ENCODE peak calls at places on chromosomes 16 and 17, in five cellular contexts. One of them, this sample, is unnamed.

GRCh38 chr17:65609749-65610148 is 48.3 kb upstream of the AXIN2 start:
- DNase-seq in H1: no peak
- DNase-seq in lung microvascular endothelial cell: no peak
- DNase-seq in NCI-H774: no peak
- DNase-seq in KBM-7: no peak
- DNase-seq in this sample: no peak

GRCh38 chr17:45718791-45719190 is 65.3 kb upstream of the CRHR1 start:
- DNase-seq in H1: no peak
- DNase-seq in KBM-7: no peak
- DNase-seq in NCI-H774: no peak
- DNase-seq in lung microvascular endothelial cell: no peak
- DNase-seq in this sample: no peak

GRCh38 chr17:44121206-44121605 is 2.2 kb downstream of the HDAC5 start:
- DNase-seq in lung microvascular endothelial cell: no peak
- DNase-seq in NCI-H774: no peak
- DNase-seq in KBM-7: no peak
- DNase-seq in H1: no peak
- DNase-seq in this sample: no peak

GRCh38 chr17:8924595-8924994 is 40.9 kb downstream of the PIK3R5 start:
- DNase-seq in KBM-7: no peak
- DNase-seq in NCI-H774: no peak
- DNase-seq in lung microvascular endothelial cell: no peak
- DNase-seq in H1: no peak
- DNase-seq in this sample: no peak

GRCh38 chr17:59311051-59311468 is 20.4 kb upstream of the YPEL2 start:
- DNase-seq in lung microvascular endothelial cell: peak; percentile 73
- DNase-seq in KBM-7: peak; percentile 80
- DNase-seq in NCI-H774: peak; percentile 76
- DNase-seq in H1: no peak
- DNase-seq in this sample: no peak

GRCh38 chr16:66617728-66618127 is 13.2 kb downstream of the CMTM3 start:
- DNase-seq in KBM-7: no peak
- DNase-seq in NCI-H774: no peak
- DNase-seq in H1: no peak
- DNase-seq in lung microvascular endothelial cell: no peak
- DNase-seq in this sample: no peak

GRCh38 chr17:30567231-30568116 is 90.3 kb downstream of the GOSR1 start:
- DNase-seq in H1: no peak
- DNase-seq in KBM-7: no peak
- DNase-seq in NCI-H774: no peak
- DNase-seq in lung microvascular endothelial cell: no peak
- DNase-seq in this sample: no peak

GRCh38 chr17:1865252-1866037 is 35.6 kb downstream of the RPA1 start:
- DNase-seq in KBM-7: peak; percentile 68
- DNase-seq in H1: peak; percentile 60
- DNase-seq in lung microvascular endothelial cell: peak; percentile 35
- DNase-seq in NCI-H774: no peak
- DNase-seq in this sample: no peak

GRCh38 chr16:4612474-4612931 is 2.2 kb downstream of the UBALD1 start:
- DNase-seq in KBM-7: no peak
- DNase-seq in lung microvascular endothelial cell: no peak
- DNase-seq in NCI-H774: no peak
- DNase-seq in H1: peak; percentile 76
- DNase-seq in this sample: no peak

GRCh38 chr16:84836234-84836647 is 16.5 kb downstream of the CRISPLD2 start:
- DNase-seq in NCI-H774: no peak
- DNase-seq in H1: peak; percentile 72
- DNase-seq in KBM-7: no peak
- DNase-seq in lung microvascular endothelial cell: peak; percentile 49
- DNase-seq in this sample: no peak

GRCh38 chr16:85601730-85602401 is 11.3 kb upstream of the GSE1 start:
- DNase-seq in H1: peak; percentile 66
- DNase-seq in KBM-7: no peak
- DNase-seq in lung microvascular endothelial cell: no peak
- DNase-seq in NCI-H774: no peak
- DNase-seq in this sample: no peak

GRCh38 chr16:87240211-87241134 is 76.7 kb downstream of the C16orf95 start:
- DNase-seq in NCI-H774: no peak
- DNase-seq in H1: no peak
- DNase-seq in lung microvascular endothelial cell: peak; percentile 5
- DNase-seq in KBM-7: no peak
- DNase-seq in this sample: no peak

GRCh38 chr16:10126686-10127085 is 55.5 kb downstream of the GRIN2A start:
- DNase-seq in H1: no peak
- DNase-seq in KBM-7: no peak
- DNase-seq in lung microvascular endothelial cell: no peak
- DNase-seq in NCI-H774: no peak
- DNase-seq in this sample: no peak

GRCh38 chr17:44533533-44534246 is 23.6 kb upstream of the FZD2 start:
- DNase-seq in KBM-7: peak; percentile 89
- DNase-seq in H1: peak; percentile 97
- DNase-seq in lung microvascular endothelial cell: peak; percentile 76
- DNase-seq in NCI-H774: peak; percentile 86
- DNase-seq in this sample: peak; percentile 83

GRCh38 chr17:4945176-4945943 is 3.0 kb downstream of the PFN1 start:
- DNase-seq in lung microvascular endothelial cell: peak; percentile 90
- DNase-seq in KBM-7: no peak
- DNase-seq in H1: peak; percentile 58
- DNase-seq in NCI-H774: no peak
- DNase-seq in this sample: peak; percentile 92

GRCh38 chr17:74512624-74513084 is 18.6 kb downstream of the CD300LB start:
- DNase-seq in lung microvascular endothelial cell: no peak
- DNase-seq in H1: no peak
- DNase-seq in KBM-7: peak; percentile 86
- DNase-seq in NCI-H774: no peak
- DNase-seq in this sample: peak; percentile 96

GRCh38 chr17:7307686-7308624 is 527 bp downstream of the EIF5A start:
- DNase-seq in lung microvascular endothelial cell: peak; percentile 48
- DNase-seq in NCI-H774: no peak
- DNase-seq in H1: peak; percentile 72
- DNase-seq in KBM-7: no peak
- DNase-seq in this sample: peak; percentile 67

GRCh38 chr16:14291941-14292825 is 221.1 kb downstream of the MRTFB start:
- DNase-seq in H1: no peak
- DNase-seq in lung microvascular endothelial cell: no peak
- DNase-seq in NCI-H774: no peak
- DNase-seq in KBM-7: no peak
- DNase-seq in this sample: no peak

GRCh38 chr16:27446721-27447120 is 44.7 kb downstream of the IL21R start:
- DNase-seq in H1: no peak
- DNase-seq in NCI-H774: no peak
- DNase-seq in lung microvascular endothelial cell: no peak
- DNase-seq in KBM-7: no peak
- DNase-seq in this sample: no peak

GRCh38 chr17:57506253-57506911 is 238.7 kb downstream of the CCDC182 start:
- DNase-seq in KBM-7: no peak
- DNase-seq in lung microvascular endothelial cell: no peak
- DNase-seq in NCI-H774: no peak
- DNase-seq in H1: no peak
- DNase-seq in this sample: no peak